ENCODE peak calls at places on chromosomes 12 and 14, in five cellular contexts. F is spleen, M is fibroblast of lung, B is WTC11, D is nephron progenitor cell. X is an unnamed sample.

GRCh38 chr14:65062096-65063075 is 39.9 kb downstream of the MAX start:
- DNase-seq in D (no peak), M (no peak), B (no peak), F (no peak), X (no peak)

GRCh38 chr14:67934851-67935250 is 115.3 kb downstream of the RAD51B start:
- DNase-seq in D (no peak), M (no peak), F (no peak), B (no peak), X (no peak)

GRCh38 chr14:103020271-103020910 is 37.0 kb downstream of the CDC42BPB start:
- DNase-seq in F (peak), D (no peak), M (no peak), B (no peak), X (no peak)

GRCh38 chr12:26492406-26492805 is 297.0 kb downstream of the SSPN start:
- DNase-seq in B (no peak), F (no peak), M (no peak), D (no peak), X (no peak)

GRCh38 chr14:65214741-65215140 is 112.4 kb upstream of the MAX start:
- DNase-seq in B (no peak), F (no peak), M (no peak), D (no peak), X (no peak)

GRCh38 chr12:6074979-6075585 is 49.4 kb downstream of the VWF start:
- DNase-seq in B (no peak), F (peak), M (no peak), D (peak), X (no peak)

GRCh38 chr12:58915634-58916033 is 4.7 kb downstream of the LRIG3 start:
- DNase-seq in D (peak), M (peak), B (no peak), F (no peak), X (no peak)

GRCh38 chr14:103207404-103208072 is 84.3 kb downstream of the TNFAIP2 start:
- DNase-seq in F (no peak), D (peak), B (peak), M (no peak), X (no peak)

GRCh38 chr14:52922656-52923055 is 28.2 kb downstream of the FERMT2 start:
- DNase-seq in F (no peak), D (no peak), B (no peak), M (no peak), X (no peak)

GRCh38 chr14:89681086-89682018 is 264.3 kb upstream of the FOXN3 start:
- DNase-seq in M (no peak), B (no peak), F (no peak), D (no peak), X (no peak)

GRCh38 chr12:28202374-28203130 is 12.3 kb downstream of the CCDC91 start:
- DNase-seq in F (no peak), M (no peak), D (no peak), B (no peak), X (no peak)

GRCh38 chr12:115941362-115941761 is 336.1 kb downstream of the MED13L start:
- DNase-seq in B (no peak), D (no peak), M (peak), F (no peak), X (no peak)

GRCh38 chr14:34354556-34354955 is 107.5 kb downstream of the SPTSSA start:
- DNase-seq in M (no peak), F (no peak), D (no peak), B (no peak), X (no peak)

GRCh38 chr12:25710149-25710548 is 157.1 kb upstream of the LMNTD1 start:
- DNase-seq in M (no peak), F (no peak), D (no peak), B (no peak), X (no peak)

GRCh38 chr14:64632056-64632455 is 72.2 kb upstream of the PLEKHG3 start:
- DNase-seq in D (no peak), B (no peak), F (no peak), M (no peak), X (no peak)

GRCh38 chr14:96634481-96634880 is 132.3 kb downstream of the PAPOLA start:
- DNase-seq in D (no peak), M (no peak), B (no peak), F (no peak), X (no peak)

GRCh38 chr12:65300679-65301349 is 22.3 kb downstream of the MSRB3 start:
- DNase-seq in M (peak), D (peak), F (no peak), B (peak), X (no peak)

GRCh38 chr12:125773033-125773432 is 707.8 kb downstream of the AACS start:
- DNase-seq in M (no peak), D (peak), F (no peak), B (peak), X (peak)

GRCh38 chr12:9742665-9743064 is 9.8 kb upstream of the CLECL1 start:
- DNase-seq in B (no peak), D (no peak), M (no peak), F (peak), X (no peak)

GRCh38 chr12:57263096-57263495 is 12.1 kb upstream of the STAC3 start:
- DNase-seq in D (no peak), M (no peak), B (no peak), F (no peak), X (no peak)

GRCh38 chr14:104881369-104881979 is 16.4 kb downstream of the CEP170B start:
- DNase-seq in F (peak), B (no peak), M (no peak), D (no peak), X (no peak)

GRCh38 chr12:98901189-98901588 is 256.1 kb downstream of the APAF1 start:
- DNase-seq in B (no peak), M (no peak), D (peak), F (no peak), X (no peak)

GRCh38 chr12:100554608-100555077 is 18.8 kb upstream of the GAS2L3 start:
- DNase-seq in F (no peak), D (peak), B (no peak), M (peak), X (peak)

GRCh38 chr12:91009319-91009950 is 4.7 kb upstream of the EPYC start:
- DNase-seq in B (no peak), D (no peak), F (no peak), M (peak), X (no peak)

GRCh38 chr12:50550530-50551223 is 45.9 kb downstream of the DIP2B start:
- DNase-seq in B (no peak), F (no peak), D (no peak), M (no peak), X (no peak)

GRCh38 chr12:97148941-97149559 is 242.0 kb downstream of the NEDD1 start:
- DNase-seq in D (peak), B (peak), F (peak), M (peak), X (peak)

GRCh38 chr12:14454098-14454907 is 88.8 kb downstream of the ATF7IP start:
- DNase-seq in B (peak), M (peak), F (no peak), D (peak), X (no peak)

GRCh38 chr12:34602213-34602940 is 580.1 kb downstream of the ALG10 start:
- DNase-seq in D (no peak), F (peak), M (no peak), B (no peak), X (no peak)

GRCh38 chr14:104316723-104317499 is 178.5 kb downstream of the KIF26A start:
- DNase-seq in B (peak), F (peak), M (no peak), D (no peak), X (no peak)

GRCh38 chr14:76937181-76938091 is 91.1 kb downstream of the IRF2BPL start:
- DNase-seq in D (peak), F (no peak), B (no peak), M (peak), X (no peak)

GRCh38 chr14:105201928-105202513 is 20.9 kb upstream of the NUDT14 start:
- DNase-seq in F (no peak), M (no peak), B (no peak), D (no peak), X (no peak)

GRCh38 chr14:27730204-27730603 is 1036.4 kb upstream of the FOXG1 start:
- DNase-seq in F (no peak), B (no peak), D (no peak), M (no peak), X (no peak)

GRCh38 chr14:78359581-78359980 is 189.4 kb downstream of the NRXN3 start:
- DNase-seq in F (no peak), M (no peak), D (no peak), B (no peak), X (no peak)

GRCh38 chr14:81406863-81407262 is 6.7 kb upstream of the STON2 start:
- DNase-seq in M (peak), D (no peak), B (no peak), F (no peak), X (no peak)

GRCh38 chr14:35985504-35986218 is 159.5 kb downstream of the BRMS1L start:
- DNase-seq in D (no peak), B (no peak), F (no peak), M (peak), X (no peak)
- TF ChIP-seq CTCF in D (no peak), B (peak), F (no peak), M (no peak), X (no peak)

GRCh38 chr14:63496837-63497400 is 46.3 kb downstream of the PPP2R5E start:
- DNase-seq in F (no peak), B (no peak), M (no peak), D (no peak), X (no peak)

GRCh38 chr14:63492391-63492790 is 50.8 kb downstream of the PPP2R5E start:
- DNase-seq in B (no peak), D (no peak), F (no peak), M (peak), X (no peak)

GRCh38 chr14:63487724-63488123 is 55.5 kb downstream of the PPP2R5E start:
- DNase-seq in D (no peak), M (no peak), B (no peak), F (no peak), X (no peak)

GRCh38 chr14:63493246-63493645 is 49.9 kb downstream of the PPP2R5E start:
- DNase-seq in F (no peak), D (peak), M (peak), B (no peak), X (no peak)
- TF ChIP-seq CTCF in F (no peak), D (no peak), M (peak), B (no peak), X (no peak)

GRCh38 chr14:95313246-95313645 is 6.5 kb downstream of the CLMN start:
- DNase-seq in D (no peak), M (no peak), F (no peak), B (no peak), X (no peak)

GRCh38 chr14:95313707-95314106 is 6.0 kb downstream of the CLMN start:
- DNase-seq in M (peak), B (no peak), F (no peak), D (no peak), X (no peak)

GRCh38 chr14:95310635-95311380 is 8.9 kb downstream of the CLMN start:
- DNase-seq in B (no peak), F (no peak), M (no peak), D (no peak), X (no peak)

GRCh38 chr14:95309261-95310051 is 10.3 kb downstream of the CLMN start:
- DNase-seq in B (no peak), M (no peak), D (no peak), F (peak), X (no peak)

GRCh38 chr14:95311752-95312151 is 8.0 kb downstream of the CLMN start:
- DNase-seq in F (no peak), M (no peak), D (no peak), B (no peak), X (no peak)
- TF ChIP-seq CTCF in F (no peak), M (no peak), D (no peak), B (no peak), X (no peak)

GRCh38 chr12:42166501-42166900 is 21.8 kb upstream of the GXYLT1 start:
- DNase-seq in F (no peak), D (no peak), M (no peak), B (no peak), X (no peak)

GRCh38 chr12:42161529-42161928 is 16.9 kb upstream of the GXYLT1 start:
- DNase-seq in F (no peak), D (no peak), B (no peak), M (no peak), X (no peak)

GRCh38 chr12:42163913-42164312 is 19.2 kb upstream of the GXYLT1 start:
- DNase-seq in M (no peak), D (no peak), B (no peak), F (no peak), X (no peak)

GRCh38 chr12:42162198-42162597 is 17.5 kb upstream of the GXYLT1 start:
- DNase-seq in B (no peak), M (no peak), D (no peak), F (no peak), X (no peak)

DNA sequence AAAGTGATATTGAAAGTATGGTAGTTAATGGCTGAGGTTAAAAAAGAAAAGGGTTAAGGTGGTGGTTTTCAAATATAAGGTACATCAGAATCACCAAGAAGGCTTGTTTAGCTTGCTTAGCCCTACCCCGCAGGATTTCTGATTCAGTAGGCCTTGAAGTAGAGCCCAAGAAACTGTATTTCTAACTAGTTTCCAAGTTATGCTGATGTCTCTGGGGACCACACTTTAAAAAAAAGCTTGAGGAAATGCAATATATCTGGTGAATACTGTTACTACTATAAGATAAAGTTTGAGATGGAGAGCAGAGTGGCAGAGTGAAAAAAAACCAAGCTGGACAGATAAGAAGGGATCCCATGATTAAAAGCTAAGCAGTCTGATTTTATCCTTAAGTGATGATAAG is 18.3 kb upstream of the GXYLT1 start:
- DNase-seq in M (no peak), D (no peak), F (no peak), B (no peak), X (no peak)
- TF ChIP-seq CTCF in M (no peak), D (no peak), F (no peak), B (no peak), X (no peak)